ENCODE peak calls at places on chromosome 18, in nine cellular contexts. One of them, this sample, is unnamed.

GRCh38 chr18:59767732-59768131 is 70.5 kb upstream of the CCBE1 start:
- DNase-seq in lower lobe of right lung: no peak
- DNase-seq in esophagus squamous epithelium: no peak
- DNase-seq in ovary: no peak
- DNase-seq in astrocyte: peak
- DNase-seq in epithelial cell of esophagus: peak
- DNase-seq in bronchial epithelial cell: peak
- DNase-seq in body of pancreas: no peak
- DNase-seq in PC-9: no peak
- DNase-seq in this sample: peak

GRCh38 chr18:40673150-40673549 is 1281.9 kb upstream of the PIK3C3 start:
- DNase-seq in lower lobe of right lung: no peak
- DNase-seq in body of pancreas: no peak
- DNase-seq in astrocyte: no peak
- DNase-seq in epithelial cell of esophagus: no peak
- DNase-seq in PC-9: no peak
- DNase-seq in ovary: no peak
- DNase-seq in bronchial epithelial cell: no peak
- DNase-seq in esophagus squamous epithelium: no peak
- DNase-seq in this sample: no peak

GRCh38 chr18:11323359-11323819 is 174.0 kb upstream of the PIEZO2 start:
- DNase-seq in astrocyte: peak
- DNase-seq in epithelial cell of esophagus: no peak
- DNase-seq in esophagus squamous epithelium: no peak
- DNase-seq in bronchial epithelial cell: no peak
- DNase-seq in PC-9: no peak
- DNase-seq in lower lobe of right lung: no peak
- DNase-seq in ovary: no peak
- DNase-seq in body of pancreas: peak
- DNase-seq in this sample: peak

GRCh38 chr18:6960656-6961055 is 156.9 kb downstream of the LAMA1 start:
- DNase-seq in lower lobe of right lung: no peak
- DNase-seq in ovary: no peak
- DNase-seq in PC-9: no peak
- DNase-seq in astrocyte: peak
- DNase-seq in esophagus squamous epithelium: no peak
- DNase-seq in body of pancreas: no peak
- DNase-seq in epithelial cell of esophagus: peak
- DNase-seq in bronchial epithelial cell: peak
- DNase-seq in this sample: peak

GRCh38 chr18:79631096-79631507 is 48.5 kb upstream of the CTDP1 start:
- DNase-seq in ovary: no peak
- DNase-seq in lower lobe of right lung: no peak
- DNase-seq in bronchial epithelial cell: no peak
- DNase-seq in PC-9: no peak
- DNase-seq in astrocyte: no peak
- DNase-seq in epithelial cell of esophagus: no peak
- DNase-seq in body of pancreas: no peak
- DNase-seq in esophagus squamous epithelium: no peak
- DNase-seq in this sample: no peak

GRCh38 chr18:59505311-59505710 is 146.2 kb upstream of the LMAN1 start:
- DNase-seq in astrocyte: no peak
- DNase-seq in lower lobe of right lung: no peak
- DNase-seq in bronchial epithelial cell: no peak
- DNase-seq in epithelial cell of esophagus: no peak
- DNase-seq in body of pancreas: no peak
- DNase-seq in esophagus squamous epithelium: no peak
- DNase-seq in ovary: no peak
- DNase-seq in PC-9: peak
- DNase-seq in this sample: no peak

GRCh38 chr18:25669741-25670140 is 317.8 kb upstream of the ZNF521 start:
- DNase-seq in bronchial epithelial cell: no peak
- DNase-seq in PC-9: no peak
- DNase-seq in astrocyte: no peak
- DNase-seq in esophagus squamous epithelium: no peak
- DNase-seq in body of pancreas: no peak
- DNase-seq in ovary: no peak
- DNase-seq in epithelial cell of esophagus: no peak
- DNase-seq in lower lobe of right lung: no peak
- DNase-seq in this sample: no peak

GRCh38 chr18:13457327-13457726 is 238.8 kb downstream of the LDLRAD4 start:
- DNase-seq in astrocyte: no peak
- DNase-seq in body of pancreas: no peak
- DNase-seq in lower lobe of right lung: no peak
- DNase-seq in esophagus squamous epithelium: no peak
- DNase-seq in bronchial epithelial cell: no peak
- DNase-seq in ovary: no peak
- DNase-seq in epithelial cell of esophagus: no peak
- DNase-seq in PC-9: no peak
- DNase-seq in this sample: no peak

GRCh38 chr18:27007880-27008279 is 142.4 kb upstream of the AQP4 start:
- DNase-seq in ovary: no peak
- DNase-seq in esophagus squamous epithelium: no peak
- DNase-seq in body of pancreas: no peak
- DNase-seq in bronchial epithelial cell: peak
- DNase-seq in astrocyte: no peak
- DNase-seq in epithelial cell of esophagus: peak
- DNase-seq in lower lobe of right lung: no peak
- DNase-seq in PC-9: no peak
- DNase-seq in this sample: no peak

GRCh38 chr18:49499046-49499637 is 12.1 kb upstream of the C18orf32 start:
- DNase-seq in PC-9: no peak
- DNase-seq in astrocyte: no peak
- DNase-seq in esophagus squamous epithelium: no peak
- DNase-seq in lower lobe of right lung: peak
- DNase-seq in bronchial epithelial cell: no peak
- DNase-seq in ovary: no peak
- DNase-seq in epithelial cell of esophagus: no peak
- DNase-seq in body of pancreas: no peak
- DNase-seq in this sample: no peak
- H3K4me3 ChIP-seq in PC-9: no peak
- H3K4me3 ChIP-seq in astrocyte: no peak
- H3K4me3 ChIP-seq in esophagus squamous epithelium: no peak
- H3K4me3 ChIP-seq in lower lobe of right lung: no peak
- H3K4me3 ChIP-seq in bronchial epithelial cell: no peak
- H3K4me3 ChIP-seq in ovary: no peak
- H3K4me3 ChIP-seq in epithelial cell of esophagus: no peak
- H3K4me3 ChIP-seq in body of pancreas: no peak
- H3K4me3 ChIP-seq in this sample: no peak

DNA sequence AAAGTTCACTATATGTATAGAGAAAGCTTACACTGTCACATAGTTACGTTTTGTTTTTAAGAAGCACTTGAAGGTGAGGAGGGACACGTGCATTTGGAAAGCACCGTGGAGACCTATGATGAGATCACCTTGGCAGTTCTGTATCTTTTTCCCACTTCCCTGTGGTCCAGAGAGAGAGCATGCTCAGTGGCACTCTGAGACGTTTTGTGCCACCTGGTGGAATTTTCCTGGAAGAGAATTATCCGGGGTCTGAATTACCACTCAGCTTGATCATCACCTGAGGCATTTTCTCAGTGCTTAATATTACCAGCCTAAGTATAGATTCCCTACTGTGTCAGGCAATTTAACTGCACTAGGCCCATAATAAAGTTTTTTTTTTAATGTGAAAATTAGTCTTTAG is 469.4 kb upstream of the SMIM21 start:
- DNase-seq in PC-9: no peak
- DNase-seq in ovary: no peak
- DNase-seq in bronchial epithelial cell: peak
- DNase-seq in lower lobe of right lung: no peak
- DNase-seq in astrocyte: no peak
- DNase-seq in epithelial cell of esophagus: peak
- DNase-seq in esophagus squamous epithelium: no peak
- DNase-seq in body of pancreas: peak
- DNase-seq in this sample: no peak
- TF ChIP-seq CTCF in PC-9: no peak
- TF ChIP-seq CTCF in ovary: no peak
- TF ChIP-seq CTCF in bronchial epithelial cell: no peak
- TF ChIP-seq CTCF in lower lobe of right lung: no peak
- TF ChIP-seq CTCF in astrocyte: peak
- TF ChIP-seq CTCF in epithelial cell of esophagus: peak
- TF ChIP-seq CTCF in esophagus squamous epithelium: no peak
- TF ChIP-seq CTCF in body of pancreas: no peak
- TF ChIP-seq CTCF in this sample: no peak

GRCh38 chr18:48834421-48835011 is 116.2 kb downstream of the SMAD7 start:
- DNase-seq in ovary: no peak
- DNase-seq in lower lobe of right lung: peak
- DNase-seq in epithelial cell of esophagus: peak
- DNase-seq in PC-9: peak
- DNase-seq in astrocyte: peak
- DNase-seq in body of pancreas: peak
- DNase-seq in esophagus squamous epithelium: peak
- DNase-seq in bronchial epithelial cell: peak
- DNase-seq in this sample: peak
- H3K4me3 ChIP-seq in ovary: no peak
- H3K4me3 ChIP-seq in lower lobe of right lung: peak
- H3K4me3 ChIP-seq in epithelial cell of esophagus: no peak
- H3K4me3 ChIP-seq in PC-9: peak
- H3K4me3 ChIP-seq in astrocyte: peak
- H3K4me3 ChIP-seq in body of pancreas: no peak
- H3K4me3 ChIP-seq in esophagus squamous epithelium: peak
- H3K4me3 ChIP-seq in bronchial epithelial cell: no peak
- H3K4me3 ChIP-seq in this sample: no peak

DNA sequence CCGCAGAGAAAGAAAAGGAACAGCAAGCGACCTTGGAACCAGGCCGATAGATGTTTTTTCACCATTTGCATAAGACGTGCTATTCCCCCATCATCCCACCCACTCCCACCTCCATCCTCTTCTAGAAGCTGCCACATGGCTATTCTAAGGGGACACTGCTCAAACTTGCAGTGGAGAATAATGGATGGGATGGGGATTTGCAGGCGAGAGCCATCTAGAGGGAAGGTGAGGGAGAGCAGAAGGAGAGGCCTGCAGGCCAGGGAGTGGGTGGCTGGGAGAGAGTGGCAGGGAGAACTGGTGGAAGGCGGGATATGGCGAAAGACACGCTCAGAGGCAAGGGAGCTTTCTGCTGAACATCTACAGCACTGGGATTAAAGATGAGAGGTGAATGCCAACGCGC is 84.9 kb downstream of the MAPK4 start:
- DNase-seq in ovary: no peak
- DNase-seq in esophagus squamous epithelium: no peak
- DNase-seq in astrocyte: no peak
- DNase-seq in PC-9: no peak
- DNase-seq in lower lobe of right lung: no peak
- DNase-seq in body of pancreas: no peak
- DNase-seq in epithelial cell of esophagus: peak
- DNase-seq in bronchial epithelial cell: peak
- DNase-seq in this sample: no peak
- TF ChIP-seq CTCF in ovary: no peak
- TF ChIP-seq CTCF in esophagus squamous epithelium: no peak
- TF ChIP-seq CTCF in astrocyte: no peak
- TF ChIP-seq CTCF in PC-9: peak
- TF ChIP-seq CTCF in lower lobe of right lung: no peak
- TF ChIP-seq CTCF in body of pancreas: no peak
- TF ChIP-seq CTCF in epithelial cell of esophagus: peak
- TF ChIP-seq CTCF in bronchial epithelial cell: peak
- TF ChIP-seq CTCF in this sample: no peak

DNA sequence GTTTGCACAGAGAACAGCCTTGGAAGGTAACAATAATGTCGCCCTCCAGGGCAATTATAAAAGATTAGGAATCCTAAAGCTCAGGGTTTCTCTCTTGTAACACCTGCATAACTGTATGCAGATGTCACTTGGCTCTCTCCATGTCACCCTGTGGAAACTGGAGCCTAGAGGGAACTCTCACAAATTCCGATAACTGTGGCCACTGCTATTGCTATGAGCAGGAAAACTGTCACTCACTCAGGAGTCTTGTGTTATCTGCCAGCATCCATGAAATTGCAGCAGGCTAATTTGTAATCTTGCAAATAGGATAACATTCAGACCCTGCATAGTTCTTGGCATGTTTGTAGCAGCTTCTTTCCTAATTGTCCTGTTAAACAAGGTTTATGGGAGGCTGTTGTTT is 25.3 kb upstream of the RALBP1 start:
- DNase-seq in body of pancreas: no peak
- DNase-seq in epithelial cell of esophagus: no peak
- DNase-seq in PC-9: no peak
- DNase-seq in bronchial epithelial cell: no peak
- DNase-seq in ovary: no peak
- DNase-seq in lower lobe of right lung: no peak
- DNase-seq in astrocyte: no peak
- DNase-seq in esophagus squamous epithelium: no peak
- DNase-seq in this sample: no peak
- H3K4me3 ChIP-seq in body of pancreas: no peak
- H3K4me3 ChIP-seq in epithelial cell of esophagus: no peak
- H3K4me3 ChIP-seq in PC-9: no peak
- H3K4me3 ChIP-seq in bronchial epithelial cell: no peak
- H3K4me3 ChIP-seq in ovary: no peak
- H3K4me3 ChIP-seq in lower lobe of right lung: no peak
- H3K4me3 ChIP-seq in astrocyte: no peak
- H3K4me3 ChIP-seq in esophagus squamous epithelium: no peak
- H3K4me3 ChIP-seq in this sample: no peak

DNA sequence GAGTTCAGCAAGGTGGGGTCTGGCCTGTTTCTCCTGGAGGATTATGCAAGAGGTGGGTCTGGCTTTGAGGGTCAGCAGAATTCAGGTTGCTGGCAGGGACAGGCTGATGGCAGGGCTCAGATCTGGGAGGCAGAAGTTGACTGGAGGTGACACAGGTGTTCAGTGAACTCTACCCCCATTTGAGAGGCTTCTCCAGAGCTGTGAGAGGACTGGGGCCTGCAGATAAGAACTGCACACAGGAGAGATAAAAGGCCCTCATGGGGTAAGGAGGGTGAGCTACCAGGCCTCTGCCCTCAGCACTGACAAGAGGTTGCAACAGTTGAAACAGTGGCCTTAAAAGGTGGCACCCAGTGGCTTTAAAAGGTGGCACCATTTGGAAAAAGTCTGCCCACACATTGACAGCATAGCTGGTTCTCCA is 13.1 kb downstream of the MOCOS start:
- DNase-seq in lower lobe of right lung: no peak
- DNase-seq in ovary: no peak
- DNase-seq in epithelial cell of esophagus: no peak
- DNase-seq in esophagus squamous epithelium: no peak
- DNase-seq in body of pancreas: no peak
- DNase-seq in PC-9: no peak
- DNase-seq in astrocyte: no peak
- DNase-seq in bronchial epithelial cell: no peak
- DNase-seq in this sample: no peak
- TF ChIP-seq CTCF in lower lobe of right lung: no peak
- TF ChIP-seq CTCF in ovary: no peak
- TF ChIP-seq CTCF in epithelial cell of esophagus: no peak
- TF ChIP-seq CTCF in esophagus squamous epithelium: no peak
- TF ChIP-seq CTCF in body of pancreas: no peak
- TF ChIP-seq CTCF in PC-9: no peak
- TF ChIP-seq CTCF in astrocyte: no peak
- TF ChIP-seq CTCF in bronchial epithelial cell: no peak
- TF ChIP-seq CTCF in this sample: no peak

GRCh38 chr18:35491689-35492077 is 6.1 kb downstream of the INO80C start:
- DNase-seq in astrocyte: no peak
- DNase-seq in esophagus squamous epithelium: no peak
- DNase-seq in epithelial cell of esophagus: no peak
- DNase-seq in body of pancreas: no peak
- DNase-seq in ovary: no peak
- DNase-seq in PC-9: no peak
- DNase-seq in lower lobe of right lung: no peak
- DNase-seq in bronchial epithelial cell: no peak
- DNase-seq in this sample: no peak
- H3K4me3 ChIP-seq in astrocyte: no peak
- H3K4me3 ChIP-seq in esophagus squamous epithelium: no peak
- H3K4me3 ChIP-seq in epithelial cell of esophagus: no peak
- H3K4me3 ChIP-seq in body of pancreas: no peak
- H3K4me3 ChIP-seq in ovary: no peak
- H3K4me3 ChIP-seq in PC-9: no peak
- H3K4me3 ChIP-seq in lower lobe of right lung: no peak
- H3K4me3 ChIP-seq in bronchial epithelial cell: no peak
- H3K4me3 ChIP-seq in this sample: no peak

This sample was measured in foreskin fibroblast.